ENCODE peak calls at places on chromosomes 1 and 21, in four cellular contexts. C, G, F and X are unnamed samples.

GRCh38 chr1:113459279-113459678 is 69.0 kb downstream of the MAGI3 start:
- DNase-seq in C (no peak), G (no peak), F (no peak), X (no peak)

GRCh38 chr1:205045146-205045545 is 2.1 kb downstream of the CNTN2 start:
- DNase-seq in C (no peak), G (no peak), F (no peak), X (no peak)

GRCh38 chr1:229452956-229453801 is 19.3 kb upstream of the ACTA1 start:
- DNase-seq in C (no peak), G (no peak), F (no peak), X (no peak)

GRCh38 chr21:36913247-36914169 is 53.0 kb downstream of the HLCS start:
- DNase-seq in C (no peak), G (no peak), F (no peak), X (no peak)

GRCh38 chr1:235697517-235697916 is 47.9 kb upstream of the GNG4 start:
- DNase-seq in C (no peak), G (no peak), F (no peak), X (no peak)

GRCh38 chr21:33543505-33544129 is 779 bp downstream of the SON start:
- DNase-seq in C (peak; percentile 81), G (peak; percentile 94), F (no peak), X (peak; percentile 38)

GRCh38 chr1:96487404-96487803 is 234.2 kb upstream of the PTBP2 start:
- DNase-seq in C (no peak), G (no peak), F (no peak), X (no peak)

GRCh38 chr1:27111771-27112573 is 43.0 kb downstream of the SLC9A1 start:
- DNase-seq in C (peak; percentile 85), G (peak; percentile 95), F (no peak), X (peak; percentile 44)

GRCh38 chr1:164320780-164321683 is 238.0 kb upstream of the PBX1 start:
- DNase-seq in C (peak; percentile 66), G (no peak), F (peak; percentile 61), X (no peak)

DNA sequence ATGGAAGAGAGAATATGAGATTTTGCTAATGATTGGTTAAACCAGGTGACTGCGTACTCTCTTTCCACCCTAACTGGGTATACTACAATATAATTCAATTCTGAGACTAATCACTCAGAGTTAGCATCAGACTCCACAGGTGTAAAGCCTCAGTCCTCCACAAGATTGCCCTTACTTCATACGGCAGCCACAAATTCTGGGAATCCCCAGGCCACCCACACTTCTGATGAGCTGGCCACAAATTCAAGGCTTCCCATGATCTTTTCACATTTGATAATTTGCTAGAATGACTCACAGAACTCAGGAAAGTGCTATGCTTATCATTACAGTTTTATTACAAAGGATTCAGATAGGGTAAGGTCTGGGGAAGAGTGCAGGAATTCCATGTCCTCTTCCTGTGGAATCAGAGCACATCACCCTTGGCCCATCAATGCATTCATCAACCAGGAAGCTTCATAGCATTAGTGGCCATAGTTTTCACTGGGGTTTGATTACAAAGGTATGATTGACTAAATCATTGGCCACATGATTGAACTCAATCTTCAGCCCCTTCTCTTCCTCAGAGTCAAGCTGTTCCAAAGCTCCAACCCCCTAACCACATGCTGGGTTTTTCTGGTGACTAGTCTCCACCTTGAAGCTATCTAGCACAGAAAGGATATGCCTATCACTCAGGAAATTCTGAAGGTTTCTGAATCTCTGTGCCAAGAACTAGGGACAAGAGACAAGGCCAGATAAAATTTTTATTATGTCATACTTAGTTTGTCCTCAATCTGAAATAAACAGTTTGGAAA is 131.7 kb downstream of the HHIPL2 start:
- DNase-seq in C (no peak), G (no peak), F (no peak), X (no peak)
- H3K4me1 ChIP-seq in C (no peaks in the 10 kb centered on the region), G (peaks cover 10% of the 10 kb centered on the region), F (no peaks in the 10 kb centered on the region), X (no peaks in the 10 kb centered on the region)

GRCh38 chr1:17588048-17588781 is 48.7 kb downstream of the ARHGEF10L start:
- DNase-seq in C (peak; percentile 76), G (no peak), F (no peak), X (no peak)
- TF ChIP-seq POLR2A in C (no peak), G (no peak), F (no peak), X (no peak)

GRCh38 chr1:3139871-3140837 is 71.2 kb downstream of the PRDM16 start:
- DNase-seq in C (no peak), G (no peak), F (no peak), X (no peak)
- H3K27me3 ChIP-seq in C (no peaks in the 10 kb centered on the region), G (no peaks in the 10 kb centered on the region), F (no peaks in the 10 kb centered on the region), X (no peaks in the 10 kb centered on the region)

GRCh38 chr1:7961199-7962010 is at the start of gene PARK7:
- DNase-seq in C (peak; percentile 100), G (peak; percentile 100), F (peak; percentile 99), X (peak; percentile 98)

GRCh38 chr1:7962636-7963377 is 1.3 kb downstream of the PARK7 start:
- DNase-seq in C (no peak), G (no peak), F (no peak), X (no peak)

GRCh38 chr1:7962011-7962335 is 462 bp downstream of the PARK7 start:
- DNase-seq in C (no peak), G (no peak), F (no peak), X (no peak)

GRCh38 chr1:7967206-7967605 is 5.7 kb downstream of the PARK7 start:
- DNase-seq in C (no peak), G (no peak), F (no peak), X (no peak)

GRCh38 chr1:7964476-7964875 is 3.0 kb downstream of the PARK7 start:
- DNase-seq in C (no peak), G (no peak), F (no peak), X (no peak)
- H3K4me1 ChIP-seq in C (peaks cover 52% of the 10 kb centered on the region), G (peaks cover 81% of the 10 kb centered on the region), F (no peaks in the 10 kb centered on the region), X (peaks cover 24% of the 10 kb centered on the region)

GRCh38 chr1:16904560-16905111 is 8.9 kb downstream of the RNU1-2 start:
- DNase-seq in C (peak; percentile 99), G (peak; percentile 100), F (peak; percentile 94), X (peak; percentile 98)
- TF ChIP-seq POLR2A in C (peak; percentile 61), G (peak; percentile 5), F (no peak), X (peak; percentile 55)

GRCh38 chr1:20321573-20321972 is 30.9 kb downstream of the VWA5B1 start:
- DNase-seq in C (no peak), G (peak; percentile 28), F (no peak), X (no peak)

GRCh38 chr1:20323613-20323920 is 32.9 kb downstream of the VWA5B1 start:
- DNase-seq in C (no peak), G (no peak), F (no peak), X (no peak)

GRCh38 chr1:20322825-20323612 is 32.3 kb downstream of the VWA5B1 start:
- DNase-seq in C (no peak), G (peak; percentile 71), F (no peak), X (no peak)

GRCh38 chr1:20320734-20321133 is 30.1 kb downstream of the VWA5B1 start:
- DNase-seq in C (no peak), G (no peak), F (no peak), X (no peak)

DNA sequence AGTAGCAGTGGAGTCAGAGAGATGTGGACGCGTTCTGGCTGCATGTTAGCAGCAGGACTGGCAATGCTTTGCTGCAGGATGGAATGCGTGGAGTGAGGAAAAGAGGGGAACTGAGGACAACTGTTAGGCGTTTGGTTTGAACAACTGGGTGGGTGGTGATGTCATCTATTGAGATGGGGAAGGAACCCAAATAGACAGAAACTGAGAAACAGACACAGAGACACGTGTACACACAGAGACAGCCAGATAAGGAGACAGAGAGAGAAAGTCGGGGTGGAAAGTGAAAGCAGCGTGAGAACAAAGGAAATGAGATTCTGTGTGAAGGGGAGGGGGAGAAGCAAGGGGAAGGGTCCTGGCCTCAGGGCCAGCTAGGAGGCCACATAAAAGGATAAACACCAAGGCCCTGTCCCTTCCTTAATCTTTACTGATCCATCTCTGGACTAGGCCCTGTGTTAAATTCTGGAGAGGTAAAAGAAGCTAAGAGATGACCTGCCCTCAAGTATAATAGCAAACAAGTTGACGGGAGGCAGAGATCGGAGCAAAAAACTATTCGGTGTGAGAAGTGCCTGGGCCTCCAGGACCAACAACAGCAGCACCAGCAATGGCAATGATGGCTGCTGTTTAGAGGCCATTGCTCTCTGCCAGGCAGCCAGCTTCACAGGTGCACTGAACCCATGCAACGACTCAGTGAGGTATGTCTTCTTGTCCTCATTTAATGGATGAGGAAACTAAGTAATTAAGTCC is 31.6 kb downstream of the VWA5B1 start:
- DNase-seq in C (no peak), G (no peak), F (no peak), X (no peak)
- H3K27me3 ChIP-seq in C (peaks cover 5% of the 10 kb centered on the region), G (no peaks in the 10 kb centered on the region), F (no peaks in the 10 kb centered on the region), X (no peaks in the 10 kb centered on the region)

GRCh38 chr1:240967070-240967724 is 355.2 kb upstream of the GREM2 start:
- DNase-seq in C (no peak), G (no peak), F (no peak), X (no peak)
- H3K4me1 ChIP-seq in C (no peaks in the 10 kb centered on the region), G (no peaks in the 10 kb centered on the region), F (peaks cover 4% of the 10 kb centered on the region), X (no peaks in the 10 kb centered on the region)

GRCh38 chr1:50978852-50979781 is 9.1 kb downstream of the CDKN2C start:
- DNase-seq in C (no peak), G (no peak), F (peak; percentile 47), X (no peak)

GRCh38 chr1:50977575-50978143 is 7.6 kb downstream of the CDKN2C start:
- DNase-seq in C (peak; percentile 88), G (peak; percentile 86), F (peak; percentile 71), X (peak; percentile 8)

GRCh38 chr1:50976890-50977574 is 7.0 kb downstream of the CDKN2C start:
- DNase-seq in C (no peak), G (no peak), F (peak; percentile 53), X (peak; percentile 12)

GRCh38 chr1:50979964-50980363 is 9.9 kb downstream of the CDKN2C start:
- DNase-seq in C (no peak), G (no peak), F (no peak), X (no peak)

GRCh38 chr1:50978144-50978851 is 8.3 kb downstream of the CDKN2C start:
- DNase-seq in C (peak; percentile 86), G (peak; percentile 86), F (peak; percentile 90), X (no peak)
- TF ChIP-seq POLR2A in C (no peak), G (no peak), F (no peak), X (no peak)

DNA sequence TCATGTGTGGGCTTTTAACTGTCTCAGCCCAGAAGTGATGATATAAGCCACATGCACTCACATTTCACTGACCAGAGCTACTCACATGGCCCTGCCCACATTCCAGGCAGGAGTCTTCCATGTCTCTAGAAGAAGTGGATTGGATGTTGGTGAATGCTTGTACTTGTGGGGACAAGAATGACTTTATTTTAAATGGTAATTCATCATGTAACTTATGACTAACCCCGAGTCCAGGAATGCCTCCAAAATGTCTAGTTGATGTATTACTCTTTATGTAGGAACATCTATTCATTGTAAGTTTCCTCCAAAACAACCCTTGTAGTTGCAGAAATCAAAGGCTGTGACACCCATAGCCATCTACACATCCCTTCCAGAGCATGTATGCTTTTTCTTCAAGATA is 15.7 kb upstream of the CAMK1G start:
- DNase-seq in C (no peak), G (no peak), F (no peak), X (no peak)
- H3K27me3 ChIP-seq in C (no peaks in the 10 kb centered on the region), G (no peaks in the 10 kb centered on the region), F (no peaks in the 10 kb centered on the region), X (no peaks in the 10 kb centered on the region)

GRCh38 chr1:64516803-64517568 is 47.1 kb downstream of the CACHD1 start:
- DNase-seq in C (no peak), G (no peak), F (no peak), X (no peak)
- H3K4me1 ChIP-seq in C (peaks cover 62% of the 10 kb centered on the region), G (peaks cover 64% of the 10 kb centered on the region), F (peaks cover 17% of the 10 kb centered on the region), X (peaks cover 22% of the 10 kb centered on the region)